ENCODE peak calls at places on chromosome X, in six cellular contexts. S, L, M, F, I and J are unnamed samples.

GRCh38 chrX:133215747-133216146 is 2.4 kb downstream of the TFDP3 start:
- DNase-seq in S (peak; percentile 3), L (no peak), M (no peak), F (no peak), I (peak; percentile 2), J (no peak)

GRCh38 chrX:40832723-40833122 is 97.4 kb upstream of the MED14 start:
- DNase-seq in S (no peak), L (no peak), M (no peak), F (no peak), I (no peak), J (no peak)

GRCh38 chrX:30973784-30974427 is 84.9 kb upstream of the TAB3 start:
- DNase-seq in S (no peak), L (no peak), M (no peak), F (no peak), I (peak; percentile 5), J (no peak)

GRCh38 chrX:10240918-10241317 is 84.1 kb downstream of the CLCN4 start:
- DNase-seq in S (peak; percentile 73), L (no peak), M (no peak), F (peak; percentile 50), I (no peak), J (peak; percentile 35)

GRCh38 chrX:3651272-3651671 is 62.2 kb downstream of the PRKX start:
- DNase-seq in S (peak; percentile 77), L (peak; percentile 1), M (peak; percentile 37), F (peak; percentile 12), I (peak; percentile 30), J (peak; percentile 51)

GRCh38 chrX:38221391-38221929 is 789 bp upstream of the SRPX start:
- DNase-seq in S (no peak), L (no peak), M (no peak), F (no peak), I (peak; percentile 4), J (no peak)

GRCh38 chrX:23661671-23662070 is 5.6 kb upstream of the PRDX4 start:
- DNase-seq in S (no peak), L (no peak), M (no peak), F (no peak), I (no peak), J (no peak)

GRCh38 chrX:13219990-13220764 is 99.7 kb downstream of the ATXN3L start:
- DNase-seq in S (peak; percentile 48), L (no peak), M (no peak), F (no peak), I (no peak), J (peak; percentile 23)

GRCh38 chrX:119155416-119156035 is 27.9 kb upstream of the KIAA1210 start:
- DNase-seq in S (peak; percentile 31), L (no peak), M (no peak), F (no peak), I (no peak), J (peak; percentile 84)

GRCh38 chrX:106168107-106168506 is at the start of gene PWWP3B:
- DNase-seq in S (peak; percentile 71), L (no peak), M (no peak), F (peak; percentile 13), I (peak; percentile 0), J (peak; percentile 69)

GRCh38 chrX:65971151-65971550 is 68.7 kb downstream of the VSIG4 start:
- DNase-seq in S (no peak), L (no peak), M (no peak), F (no peak), I (no peak), J (no peak)

GRCh38 chrX:44914532-44915198 is 41.7 kb downstream of the KDM6A start:
- DNase-seq in S (peak; percentile 43), L (no peak), M (no peak), F (peak; percentile 4), I (no peak), J (peak; percentile 48)

GRCh38 chrX:68710870-68711576 is 63.6 kb downstream of the STARD8 start:
- DNase-seq in S (peak; percentile 37), L (no peak), M (no peak), F (peak; percentile 32), I (peak; percentile 31), J (peak; percentile 62)

GRCh38 chrX:44748014-44748413 is 95.8 kb upstream of the DUSP21 start:
- DNase-seq in S (peak; percentile 7), L (no peak), M (no peak), F (no peak), I (peak; percentile 3), J (peak; percentile 1)

GRCh38 chrX:7586126-7586525 is 256.8 kb upstream of the VCX start:
- DNase-seq in S (peak; percentile 17), L (no peak), M (no peak), F (peak; percentile 9), I (peak; percentile 54), J (peak; percentile 6)